ENCODE peak calls at places on chromosomes 11 and 22, in six cellular contexts. C is fibroblast of lung, P is progenitor cell of endocrine pancreas, M is B cell, S is chondrocyte, G is cardiac fibroblast. E is an unnamed sample.

GRCh38 chr22:42863349-42863911 is 6.4 kb upstream of the ARFGAP3 start:
- DNase-seq in C (peak; percentile 72), P (no peak), M (no peak), S (no peak), G (peak; percentile 59), E (no peak)

GRCh38 chr11:56783448-56784041 is 35.0 kb upstream of the OR9G4 start:
- DNase-seq in C (peak; percentile 67), P (no peak), M (peak; percentile 3), S (no peak), G (peak; percentile 69), E (peak; percentile 11)

GRCh38 chr11:121553806-121554205 is 101.0 kb upstream of the SORL1-AS1 start:
- DNase-seq in C (no peak), P (no peak), M (no peak), S (no peak), G (peak; percentile 5), E (no peak)

GRCh38 chr11:91305402-91305801 is 919.2 kb upstream of the FAT3 start:
- DNase-seq in C (no peak), P (no peak), M (no peak), S (no peak), G (no peak), E (no peak)

GRCh38 chr11:107689317-107690202 is 22.3 kb downstream of the SLN start:
- DNase-seq in C (peak; percentile 70), P (peak; percentile 48), M (peak; percentile 35), S (no peak), G (peak; percentile 79), E (peak; percentile 58)

GRCh38 chr11:95245038-95245437 is 14.0 kb upstream of the SESN3 start:
- DNase-seq in C (no peak), P (no peak), M (no peak), S (no peak), G (peak; percentile 69), E (no peak)

GRCh38 chr11:44774131-44774530 is 47.4 kb downstream of the TSPAN18 start:
- DNase-seq in C (no peak), P (no peak), M (no peak), S (no peak), G (no peak), E (no peak)

GRCh38 chr22:19576460-19577421 is 52.5 kb upstream of the CLDN5 start:
- DNase-seq in C (peak; percentile 15), P (no peak), M (no peak), S (no peak), G (peak; percentile 66), E (peak; percentile 53)

GRCh38 chr11:113197456-113197855 is 116.9 kb upstream of the TTC12 start:
- DNase-seq in C (no peak), P (no peak), M (no peak), S (no peak), G (no peak), E (no peak)

GRCh38 chr11:133515075-133515474 is 17.2 kb downstream of the OPCML start:
- DNase-seq in C (no peak), P (no peak), M (no peak), S (no peak), G (no peak), E (no peak)

GRCh38 chr11:133508448-133508847 is 23.9 kb downstream of the OPCML start:
- DNase-seq in C (no peak), P (no peak), M (no peak), S (no peak), G (no peak), E (no peak)

GRCh38 chr11:8261316-8261715 is 2.4 kb downstream of the LMO1 start:
- DNase-seq in C (no peak), P (no peak), M (no peak), S (peak; percentile 56), G (no peak), E (no peak)

GRCh38 chr11:19713221-19714092 is 820 bp downstream of the NAV2 start:
- DNase-seq in C (no peak), P (no peak), M (peak; percentile 27), S (no peak), G (no peak), E (no peak)

GRCh38 chr11:2309251-2310072 is 7.6 kb downstream of the TSPAN32 start:
- DNase-seq in C (no peak), P (no peak), M (no peak), S (no peak), G (no peak), E (no peak)

GRCh38 chr11:14644396-14645246 is 1.0 kb downstream of the PDE3B start:
- DNase-seq in C (peak; percentile 31), P (peak; percentile 47), M (no peak), S (peak; percentile 80), G (peak; percentile 13), E (no peak)

GRCh38 chr11:79437981-79438630 is 2.7 kb downstream of the TENM4 start:
- DNase-seq in C (peak; percentile 60), P (no peak), M (peak; percentile 40), S (peak; percentile 92), G (no peak), E (peak; percentile 34)

GRCh38 chr11:93668171-93668570 is 6.7 kb downstream of the CEP295 start:
- DNase-seq in C (peak; percentile 35), P (no peak), M (no peak), S (no peak), G (no peak), E (no peak)

GRCh38 chr11:29641201-29641600 is 375.6 kb downstream of the KCNA4 start:
- DNase-seq in C (no peak), P (no peak), M (no peak), S (no peak), G (no peak), E (no peak)

GRCh38 chr11:85764796-85765195 is 46.1 kb downstream of the SYTL2 start:
- DNase-seq in C (no peak), P (no peak), M (no peak), S (no peak), G (no peak), E (no peak)

GRCh38 chr11:44766112-44766971 is 39.6 kb downstream of the TSPAN18 start:
- DNase-seq in C (peak; percentile 59), P (no peak), M (no peak), S (no peak), G (peak; percentile 93), E (no peak)

GRCh38 chr11:130622126-130622525 is 173.7 kb downstream of the ADAMTS15 start:
- DNase-seq in C (no peak), P (no peak), M (no peak), S (no peak), G (no peak), E (no peak)

GRCh38 chr11:106961518-106961917 is 56.8 kb downstream of the GUCY1A2 start:
- DNase-seq in C (peak; percentile 94), P (no peak), M (no peak), S (no peak), G (peak; percentile 94), E (no peak)

GRCh38 chr11:122215244-122215992 is 99.4 kb upstream of the BLID start:
- DNase-seq in C (peak; percentile 98), P (peak; percentile 65), M (peak; percentile 21), S (no peak), G (peak; percentile 99), E (peak; percentile 56)

GRCh38 chr11:14249121-14249963 is 109.6 kb downstream of the RRAS2 start:
- DNase-seq in C (peak; percentile 70), P (peak; percentile 43), M (peak; percentile 65), S (no peak), G (peak; percentile 71), E (peak; percentile 54)

GRCh38 chr11:76980196-76980595 is 54.0 kb upstream of the B3GNT6 start:
- DNase-seq in C (no peak), P (no peak), M (no peak), S (no peak), G (no peak), E (no peak)

GRCh38 chr11:110907629-110908028 is 195.4 kb upstream of the ARHGAP20 start:
- DNase-seq in C (peak; percentile 94), P (no peak), M (no peak), S (no peak), G (peak; percentile 89), E (no peak)

GRCh38 chr11:122181893-122182292 is 65.9 kb upstream of the BLID start:
- DNase-seq in C (no peak), P (no peak), M (no peak), S (no peak), G (no peak), E (no peak)

GRCh38 chr11:46277313-46277622 is 194 bp upstream of the CREB3L1 start:
- DNase-seq in C (peak; percentile 72), P (no peak), M (no peak), S (no peak), G (peak; percentile 69), E (peak; percentile 79)

GRCh38 chr22:23833911-23834317 is 4.9 kb downstream of the DERL3 start:
- DNase-seq in C (no peak), P (no peak), M (no peak), S (peak; percentile 54), G (no peak), E (no peak)

GRCh38 chr11:45038923-45039322 is 88.2 kb upstream of the TP53I11 start:
- DNase-seq in C (no peak), P (no peak), M (no peak), S (no peak), G (no peak), E (no peak)

GRCh38 chr11:59180168-59180567 is 8.2 kb downstream of the DTX4 start:
- DNase-seq in C (no peak), P (no peak), M (no peak), S (no peak), G (no peak), E (no peak)

DNA sequence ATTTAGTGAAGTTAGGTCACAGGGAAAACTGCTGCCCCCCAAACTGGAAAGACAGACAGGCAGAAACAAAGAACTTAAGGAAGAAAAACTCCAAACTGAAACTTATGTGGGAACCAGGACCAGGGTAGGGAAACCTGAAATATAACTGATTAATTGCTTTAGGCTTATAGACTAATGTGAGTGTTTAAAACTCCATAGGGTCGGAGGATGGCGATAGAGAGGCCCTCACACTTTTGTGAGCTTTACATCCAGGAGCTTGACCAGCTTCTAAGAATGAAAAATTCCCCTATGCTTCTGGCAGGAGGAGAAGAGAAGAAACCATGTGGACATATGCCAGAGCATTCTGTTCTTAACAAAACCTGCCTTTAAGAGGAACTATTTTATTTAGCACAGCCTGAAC is 598.6 kb downstream of the NELL1 start:
- DNase-seq in C (no peak), P (no peak), M (no peak), S (no peak), G (no peak), E (no peak)
- TF ChIP-seq CTCF in C (no peak), P (no peak), M (no peak), S (no peak), G (no peak), E (no peak)

DNA sequence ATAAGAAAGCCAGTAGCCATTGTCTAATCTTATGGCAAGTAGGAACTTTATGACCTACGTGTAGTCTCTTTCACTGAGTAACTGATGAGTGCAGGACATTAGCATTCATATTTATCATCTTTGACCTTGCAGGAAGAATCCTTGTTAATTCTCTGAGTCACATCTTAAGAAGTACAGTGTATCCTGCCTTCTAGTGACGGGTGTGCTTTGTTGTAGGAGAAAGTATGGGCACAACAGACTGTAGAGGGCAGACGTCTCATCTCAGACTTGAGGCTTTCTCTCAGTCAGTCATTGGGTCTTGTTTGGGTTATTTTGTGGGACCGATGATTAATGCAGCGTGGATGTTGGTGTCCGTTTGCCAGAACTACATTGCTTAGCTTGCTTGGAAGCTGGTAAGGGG is 6.8 kb downstream of the RNF214 start:
- DNase-seq in C (peak; percentile 85), P (no peak), M (no peak), S (no peak), G (peak; percentile 90), E (no peak)
- TF ChIP-seq CTCF in C (peak; percentile 37), P (no peak), M (no peak), S (peak; percentile 69), G (peak; percentile 66), E (no peak)

GRCh38 chr11:5102246-5102645 is 32.9 kb downstream of the OR52E1 start:
- DNase-seq in C (no peak), P (no peak), M (no peak), S (no peak), G (no peak), E (no peak)
- TF ChIP-seq CTCF in C (no peak), P (no peak), M (no peak), S (no peak), G (no peak), E (no peak)

GRCh38 chr11:944711-945470 is 19.2 kb downstream of the AP2A2 start:
- DNase-seq in C (peak; percentile 62), P (no peak), M (no peak), S (no peak), G (peak; percentile 45), E (no peak)
- TF ChIP-seq CTCF in C (peak; percentile 8), P (peak; percentile 19), M (no peak), S (peak; percentile 53), G (peak; percentile 12), E (no peak)

E was measured in GM13977.